ENCODE peak calls at places on chromosome 22, in four cellular contexts. H is colonic mucosa, U is SK-N-SH, N is IMR-90. G is an unnamed sample. For H3K36me3, the result is how much of the 10 kb centered on the place peaks cover.

GRCh38 chr22:33389927-33390326 is 331.7 kb upstream of the SYN3 start:
- DNase-seq in U (peak), N (peak), H (no peak), G (no peak)

GRCh38 chr22:23790819-23791736 is 4.3 kb downstream of the SMARCB1 start:
- DNase-seq in H (no peak), N (peak), U (peak), G (no peak)

GRCh38 chr22:41557401-41558240 is 3.2 kb upstream of the CSDC2 start:
- DNase-seq in U (no peak), H (peak), N (peak), G (no peak)

GRCh38 chr22:37843746-37844089 is 416 bp downstream of the ANKRD54 start:
- DNase-seq in U (peak), N (peak), H (peak), G (peak)

GRCh38 chr22:34587357-34588356 is 478.3 kb upstream of the ISX start:
- DNase-seq in H (no peak), U (no peak), N (no peak), G (no peak)

GRCh38 chr22:23537421-23537820 is 42.7 kb downstream of the IGLL1 start:
- DNase-seq in H (no peak), U (no peak), N (no peak), G (no peak)

GRCh38 chr22:29344137-29344536 is 28.6 kb upstream of the RASL10A start:
- DNase-seq in U (peak), H (no peak), N (peak), G (no peak)

GRCh38 chr22:17429516-17429915 is 60.3 kb downstream of the CECR2 start:
- DNase-seq in U (no peak), H (no peak), N (no peak), G (no peak)

GRCh38 chr22:44316393-44317162 is 3.8 kb upstream of the SHISAL1 start:
- DNase-seq in U (no peak), H (no peak), N (no peak), G (peak)

GRCh38 chr22:27454807-27455450 is 346.6 kb downstream of the MN1 start:
- DNase-seq in H (no peak), N (no peak), U (no peak), G (no peak)

GRCh38 chr22:31085928-31086327 is 4.8 kb downstream of the SMTN start:
- DNase-seq in H (no peak), N (no peak), U (peak), G (no peak)

GRCh38 chr22:46076651-46077339 is 73.5 kb upstream of the PPARA start:
- DNase-seq in H (no peak), N (peak), U (no peak), G (no peak)
- H3K4me3 ChIP-seq in H (peak), N (no peak), U (peak), G (no peak)

GRCh38 chr22:36463783-36464184 is 17.7 kb downstream of the TXN2 start:
- DNase-seq in H (no peak), U (no peak), N (no peak), G (no peak)

GRCh38 chr22:36460202-36460601 is 21.2 kb downstream of the TXN2 start:
- DNase-seq in H (no peak), U (no peak), N (no peak), G (no peak)

GRCh38 chr22:36464715-36465231 is 16.7 kb downstream of the TXN2 start:
- DNase-seq in N (no peak), H (no peak), U (no peak), G (no peak)

GRCh38 chr22:36462475-36462790 is 19.0 kb downstream of the TXN2 start:
- DNase-seq in U (no peak), H (no peak), N (no peak), G (no peak)

DNA sequence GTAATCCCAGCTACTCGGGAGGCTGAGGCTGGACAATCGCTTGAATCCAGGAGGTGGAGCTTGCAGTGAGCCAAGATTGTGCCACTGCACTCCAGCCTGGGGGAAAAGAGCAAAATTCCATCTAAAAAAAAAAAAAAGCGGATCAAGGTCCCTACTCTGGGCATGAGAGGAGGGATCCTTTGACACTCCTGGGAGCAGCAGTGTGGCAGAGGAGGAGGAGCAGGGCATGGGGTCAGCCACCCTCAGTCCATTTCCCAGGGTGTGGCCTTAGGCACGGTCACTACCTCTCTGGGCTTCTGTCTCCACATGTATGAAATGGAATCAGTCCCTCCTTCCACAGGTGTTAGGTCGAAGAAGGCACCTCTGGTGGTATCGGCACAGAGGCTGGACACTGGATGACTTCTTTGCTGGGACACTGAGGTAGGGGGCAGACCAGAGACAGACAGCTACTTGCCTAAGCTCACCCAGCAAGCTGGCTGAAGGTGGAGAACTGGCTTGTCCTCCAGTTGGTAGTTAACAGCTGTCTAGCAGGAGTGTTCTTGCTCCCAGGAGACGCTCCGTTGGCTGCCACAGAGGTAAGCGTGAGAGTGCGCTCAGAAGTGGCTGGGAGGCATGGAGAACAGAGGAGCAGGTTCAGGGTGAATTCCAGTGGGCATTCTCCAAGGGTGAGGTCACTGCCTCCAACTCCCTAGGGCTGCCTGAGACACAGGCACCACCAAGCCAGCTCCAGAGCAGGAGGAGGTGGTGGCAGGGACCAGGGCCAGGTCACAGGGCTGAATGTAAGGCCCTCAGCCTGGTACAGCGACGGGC is 19.6 kb downstream of the TXN2 start:
- DNase-seq in H (no peak), U (no peak), N (peak), G (no peak)
- H3K9ac ChIP-seq in H (peak), U (peak), N (peak), G (no peak)

DNA sequence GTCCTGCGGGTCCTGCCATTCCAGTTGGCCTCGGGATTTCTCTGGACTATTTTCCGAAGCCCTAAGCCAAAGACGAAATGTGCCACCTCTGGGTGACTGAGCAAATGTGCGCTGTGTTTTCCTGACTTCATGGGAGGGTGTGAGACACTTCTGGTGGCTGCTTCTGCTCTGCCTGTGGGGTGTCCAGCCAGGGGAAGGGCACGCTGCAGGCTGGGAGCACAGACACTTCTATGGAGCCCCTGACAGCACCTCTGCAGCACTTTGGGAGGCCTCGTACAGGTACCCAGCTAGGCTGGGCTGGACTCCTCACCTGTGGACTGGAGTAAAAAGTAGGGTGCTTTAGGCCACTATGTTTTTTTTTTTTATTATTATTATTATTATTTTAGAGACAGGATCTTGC is 17.7 kb downstream of the TANGO2 start:
- DNase-seq in U (no peak), N (no peak), H (no peak), G (no peak)
- H3K36me3 ChIP-seq in U (under half), N (under half), H (under half), G (under half)

GRCh38 chr22:50475652-50476002 is 792 bp upstream of the SBF1 start:
- DNase-seq in N (no peak), U (no peak), H (no peak), G (no peak)
- H3K4me3 ChIP-seq in N (no peak), U (peak), H (peak), G (peak)

G was measured in Karpas-422.